ENCODE peak calls at places on chromosomes 7 and 10, in seven cellular contexts. C is IMR-90, D is hepatocyte, W is lung, M is body of pancreas, L is cardiac muscle cell, X is Peyer's patch. G is an unnamed sample.

GRCh38 chr10:131242007-131242406 is 69.5 kb downstream of the TCERG1L start:
- DNase-seq in C (no peak), D (peak; percentile 69), W (no peak), M (peak; percentile 58), L (no peak), X (no peak), G (no peak)

GRCh38 chr10:132397671-132398565 is 918 bp downstream of the PWWP2B start:
- DNase-seq in C (peak; percentile 47), D (peak; percentile 68), W (peak; percentile 52), M (peak; percentile 79), L (peak; percentile 45), X (peak; percentile 86), G (peak; percentile 66)

GRCh38 chr10:19922236-19922963 is 106.2 kb downstream of the PLXDC2 start:
- DNase-seq in C (peak; percentile 71), D (peak; percentile 20), W (no peak), M (peak; percentile 43), L (peak; percentile 87), X (no peak), G (no peak)

GRCh38 chr10:123569436-123570010 is 96.6 kb upstream of the GPR26 start:
- DNase-seq in C (no peak), D (no peak), W (no peak), M (no peak), L (no peak), X (peak; percentile 28), G (no peak)

GRCh38 chr7:78702770-78703169 is 750.7 kb downstream of the MAGI2 start:
- DNase-seq in C (peak; percentile 99), D (no peak), W (no peak), M (no peak), L (peak; percentile 72), X (no peak), G (no peak)

GRCh38 chr10:115879372-115879771 is 393.6 kb downstream of the GFRA1 start:
- DNase-seq in C (no peak), D (no peak), W (no peak), M (no peak), L (no peak), X (no peak), G (no peak)

GRCh38 chr7:72391821-72392377 is 20.2 kb downstream of the CALN1 start:
- DNase-seq in C (no peak), D (no peak), W (no peak), M (no peak), L (no peak), X (no peak), G (no peak)

GRCh38 chr10:100888957-100889356 is 23.8 kb upstream of the SLF2 start:
- DNase-seq in C (no peak), D (no peak), W (no peak), M (no peak), L (no peak), X (no peak), G (no peak)

GRCh38 chr10:30111340-30111980 is 52.1 kb upstream of the JCAD start:
- DNase-seq in C (peak; percentile 89), D (no peak), W (no peak), M (no peak), L (peak; percentile 92), X (no peak), G (no peak)

GRCh38 chr7:175955-176354 is 16.4 kb upstream of the FAM20C start:
- DNase-seq in C (no peak), D (no peak), W (no peak), M (no peak), L (no peak), X (no peak), G (no peak)

GRCh38 chr10:13296476-13296875 is 3.4 kb downstream of the PHYH start:
- DNase-seq in C (no peak), D (no peak), W (no peak), M (no peak), L (no peak), X (no peak), G (no peak)

GRCh38 chr10:129637010-129637409 is 170.0 kb downstream of the MGMT start:
- DNase-seq in C (no peak), D (no peak), W (no peak), M (no peak), L (no peak), X (no peak), G (no peak)

GRCh38 chr7:23247101-23247601 is 576 bp downstream of the GPNMB start:
- DNase-seq in C (no peak), D (no peak), W (no peak), M (no peak), L (peak; percentile 33), X (no peak), G (no peak)

GRCh38 chr10:103921750-103922195 is 3.8 kb upstream of the STN1 start:
- DNase-seq in C (peak; percentile 31), D (peak; percentile 21), W (no peak), M (peak; percentile 30), L (peak; percentile 51), X (peak; percentile 59), G (peak; percentile 45)

GRCh38 chr7:94179466-94179865 is 175.3 kb upstream of the BET1 start:
- DNase-seq in C (no peak), D (no peak), W (no peak), M (no peak), L (no peak), X (no peak), G (no peak)

GRCh38 chr7:94188350-94188749 is 184.2 kb upstream of the BET1 start:
- DNase-seq in C (no peak), D (no peak), W (no peak), M (no peak), L (peak; percentile 69), X (no peak), G (no peak)

GRCh38 chr7:94182721-94183120 is 178.6 kb upstream of the BET1 start:
- DNase-seq in C (no peak), D (no peak), W (no peak), M (no peak), L (peak; percentile 28), X (no peak), G (no peak)

GRCh38 chr7:94182066-94182465 is 177.9 kb upstream of the BET1 start:
- DNase-seq in C (peak; percentile 98), D (peak; percentile 20), W (no peak), M (no peak), L (peak; percentile 57), X (no peak), G (no peak)

GRCh38 chr7:94183289-94183749 is 179.2 kb upstream of the BET1 start:
- DNase-seq in C (peak; percentile 100), D (peak; percentile 72), W (no peak), M (no peak), L (peak; percentile 99), X (no peak), G (no peak)
- TF ChIP-seq CTCF in C (peak; percentile 5), D (no peak), W (no peak), M (no peak), L (no peak), X (no peak), G (no peak)

GRCh38 chr10:124648131-124648475 is 96.1 kb downstream of the FAM53B start:
- DNase-seq in C (no peak), D (no peak), W (no peak), M (no peak), L (no peak), X (no peak), G (no peak)
- H3K27ac ChIP-seq in C (no peak overlapping the region), D (no peak overlapping the region), W (peak overlapping the region; percentile 86), M (peak overlapping the region; percentile 67), L (peak overlapping the region; percentile 49), X (peak overlapping the region; percentile 76), G (no peak overlapping the region)

GRCh38 chr10:114754445-114755320 is 66.9 kb upstream of the FHIP2A start:
- DNase-seq in C (peak; percentile 68), D (peak; percentile 35), W (no peak), M (no peak), L (peak; percentile 37), X (no peak), G (no peak)

GRCh38 chr10:114753126-114753525 is 68.5 kb upstream of the FHIP2A start:
- DNase-seq in C (peak; percentile 77), D (no peak), W (no peak), M (no peak), L (no peak), X (no peak), G (no peak)

GRCh38 chr10:114749014-114749413 is 72.6 kb upstream of the FHIP2A start:
- DNase-seq in C (no peak), D (peak; percentile 10), W (peak; percentile 35), M (no peak), L (peak; percentile 18), X (no peak), G (no peak)

GRCh38 chr10:114749545-114749944 is 72.0 kb upstream of the FHIP2A start:
- DNase-seq in C (no peak), D (peak; percentile 23), W (peak; percentile 49), M (no peak), L (no peak), X (no peak), G (no peak)

GRCh38 chr10:114751856-114752255 is 69.7 kb upstream of the FHIP2A start:
- DNase-seq in C (peak; percentile 65), D (no peak), W (no peak), M (no peak), L (no peak), X (no peak), G (no peak)
- TF ChIP-seq CTCF in C (no peak), D (no peak), W (no peak), M (no peak), L (no peak), X (no peak), G (no peak)

DNA sequence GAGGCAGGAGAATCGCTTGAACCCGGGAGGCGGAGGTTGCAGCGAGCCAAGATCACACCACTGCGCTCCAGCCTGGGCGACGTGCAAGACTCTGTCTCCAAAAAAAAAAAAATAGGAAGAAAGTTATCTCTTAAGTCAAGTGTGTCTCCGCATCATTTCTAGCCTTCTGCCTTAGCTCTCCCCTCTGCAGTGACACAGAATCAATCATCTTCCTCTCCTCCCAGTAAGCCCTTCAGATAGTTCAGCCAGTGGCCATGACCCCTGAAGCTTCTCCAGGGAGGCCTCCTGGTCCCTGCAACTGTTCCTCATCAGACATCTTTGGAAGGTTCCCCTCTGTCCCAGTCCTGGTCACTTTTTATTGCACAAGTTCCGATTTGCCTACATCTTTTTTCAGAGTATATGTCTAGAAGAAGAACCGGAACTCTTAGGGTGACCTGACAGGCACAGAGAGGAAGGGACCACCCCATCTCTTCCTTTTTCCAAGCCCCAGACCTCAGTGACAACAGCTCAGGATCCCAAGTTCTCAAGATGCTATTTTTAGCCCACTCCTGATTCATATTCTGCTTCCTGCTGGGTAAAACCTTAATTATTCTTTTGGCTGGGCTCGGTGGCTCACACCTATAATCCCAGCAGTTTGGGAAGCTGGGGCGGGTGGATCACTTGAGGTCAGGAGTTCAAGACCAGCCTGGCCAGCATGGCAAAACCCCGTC is 6.6 kb upstream of the RHBDD2 start:
- DNase-seq in C (peak; percentile 25), D (no peak), W (no peak), M (peak; percentile 49), L (no peak), X (no peak), G (no peak)
- H3K27ac ChIP-seq in C (no peak overlapping the region), D (no peak overlapping the region), W (no peak overlapping the region), M (peak overlapping the region; percentile 10), L (peak overlapping the region; percentile 84), X (peak overlapping the region; percentile 55), G (no peak overlapping the region)

GRCh38 chr10:1074063-1074747 is 18.0 kb downstream of the WDR37 start:
- DNase-seq in C (no peak), D (no peak), W (no peak), M (no peak), L (no peak), X (no peak), G (no peak)
- TF ChIP-seq CTCF in C (no peak), D (no peak), W (no peak), M (no peak), L (peak; percentile 19), X (no peak), G (peak; percentile 21)

GRCh38 chr10:18607503-18607902 is 43.9 kb downstream of the NSUN6 start:
- DNase-seq in C (peak; percentile 89), D (peak; percentile 71), W (no peak), M (peak; percentile 69), L (peak; percentile 89), X (peak; percentile 73), G (no peak)
- H3K27ac ChIP-seq in C (no peak overlapping the region), D (no peak overlapping the region), W (no peak overlapping the region), M (no peak overlapping the region), L (no peak overlapping the region), X (no peak overlapping the region), G (no peak overlapping the region)

G was measured in WERI-Rb-1.